ENCODE peak calls at places on chromosomes 3 and 15, in ten cellular contexts. One of them, this sample, is unnamed.

GRCh38 chr15:99454107-99454809 is 111.5 kb upstream of the MEF2A start:
- DNase-seq in upper lobe of right lung: no peak
- DNase-seq in Caco-2: no peak
- DNase-seq in mammary epithelial cell: no peak
- DNase-seq in thyroid gland: no peak
- DNase-seq in hepatocyte: no peak
- DNase-seq in HepG2: no peak
- DNase-seq in GM13976: peak; percentile 16
- DNase-seq in heart right ventricle: peak; percentile 8
- DNase-seq in fibroblast of pulmonary artery: no peak
- DNase-seq in this sample: no peak

GRCh38 chr15:73906346-73907017 is 19.8 kb upstream of the LOXL1 start:
- DNase-seq in HepG2: no peak
- DNase-seq in Caco-2: no peak
- DNase-seq in fibroblast of pulmonary artery: no peak
- DNase-seq in mammary epithelial cell: no peak
- DNase-seq in heart right ventricle: no peak
- DNase-seq in thyroid gland: no peak
- DNase-seq in hepatocyte: no peak
- DNase-seq in GM13976: no peak
- DNase-seq in upper lobe of right lung: no peak
- DNase-seq in this sample: no peak

GRCh38 chr3:30597131-30597768 is 9.2 kb upstream of the TGFBR2 start:
- DNase-seq in hepatocyte: peak; percentile 71
- DNase-seq in fibroblast of pulmonary artery: peak; percentile 88
- DNase-seq in HepG2: peak; percentile 99
- DNase-seq in upper lobe of right lung: no peak
- DNase-seq in heart right ventricle: no peak
- DNase-seq in mammary epithelial cell: peak; percentile 97
- DNase-seq in Caco-2: peak; percentile 79
- DNase-seq in thyroid gland: no peak
- DNase-seq in GM13976: no peak
- DNase-seq in this sample: no peak

GRCh38 chr3:32452009-32452408 is 50.6 kb downstream of the CMTM6 start:
- DNase-seq in mammary epithelial cell: no peak
- DNase-seq in upper lobe of right lung: no peak
- DNase-seq in Caco-2: no peak
- DNase-seq in HepG2: no peak
- DNase-seq in GM13976: no peak
- DNase-seq in fibroblast of pulmonary artery: no peak
- DNase-seq in thyroid gland: no peak
- DNase-seq in heart right ventricle: no peak
- DNase-seq in hepatocyte: no peak
- DNase-seq in this sample: no peak

GRCh38 chr3:149151843-149152242 is 22.4 kb downstream of the HPS3 start:
- DNase-seq in hepatocyte: no peak
- DNase-seq in mammary epithelial cell: peak; percentile 18
- DNase-seq in Caco-2: no peak
- DNase-seq in fibroblast of pulmonary artery: peak; percentile 59
- DNase-seq in thyroid gland: no peak
- DNase-seq in HepG2: no peak
- DNase-seq in heart right ventricle: no peak
- DNase-seq in GM13976: no peak
- DNase-seq in upper lobe of right lung: no peak
- DNase-seq in this sample: no peak

GRCh38 chr3:158668506-158668905 is 3.9 kb downstream of the LXN start:
- DNase-seq in HepG2: no peak
- DNase-seq in GM13976: no peak
- DNase-seq in mammary epithelial cell: no peak
- DNase-seq in thyroid gland: no peak
- DNase-seq in Caco-2: no peak
- DNase-seq in hepatocyte: no peak
- DNase-seq in heart right ventricle: no peak
- DNase-seq in fibroblast of pulmonary artery: peak; percentile 68
- DNase-seq in upper lobe of right lung: no peak
- DNase-seq in this sample: no peak

GRCh38 chr3:168341192-168341816 is 245.6 kb upstream of the GOLIM4 start:
- DNase-seq in GM13976: no peak
- DNase-seq in hepatocyte: peak; percentile 9
- DNase-seq in upper lobe of right lung: no peak
- DNase-seq in mammary epithelial cell: no peak
- DNase-seq in thyroid gland: no peak
- DNase-seq in heart right ventricle: no peak
- DNase-seq in Caco-2: no peak
- DNase-seq in fibroblast of pulmonary artery: peak; percentile 63
- DNase-seq in HepG2: no peak
- DNase-seq in this sample: no peak

GRCh38 chr3:39409514-39410136 is 3.1 kb downstream of the RPSA start:
- DNase-seq in hepatocyte: no peak
- DNase-seq in GM13976: no peak
- DNase-seq in thyroid gland: no peak
- DNase-seq in HepG2: no peak
- DNase-seq in upper lobe of right lung: no peak
- DNase-seq in fibroblast of pulmonary artery: no peak
- DNase-seq in mammary epithelial cell: no peak
- DNase-seq in Caco-2: no peak
- DNase-seq in heart right ventricle: no peak
- DNase-seq in this sample: no peak

GRCh38 chr15:66744610-66745279 is 42.7 kb downstream of the SMAD6 start:
- DNase-seq in mammary epithelial cell: no peak
- DNase-seq in fibroblast of pulmonary artery: no peak
- DNase-seq in thyroid gland: no peak
- DNase-seq in hepatocyte: no peak
- DNase-seq in upper lobe of right lung: peak; percentile 35
- DNase-seq in heart right ventricle: no peak
- DNase-seq in Caco-2: no peak
- DNase-seq in GM13976: no peak
- DNase-seq in HepG2: no peak
- DNase-seq in this sample: no peak

GRCh38 chr3:130841357-130841756 is 52.5 kb upstream of the ATP2C1 start:
- DNase-seq in heart right ventricle: no peak
- DNase-seq in upper lobe of right lung: no peak
- DNase-seq in Caco-2: no peak
- DNase-seq in mammary epithelial cell: peak; percentile 72
- DNase-seq in HepG2: no peak
- DNase-seq in fibroblast of pulmonary artery: no peak
- DNase-seq in thyroid gland: no peak
- DNase-seq in GM13976: peak; percentile 37
- DNase-seq in hepatocyte: no peak
- DNase-seq in this sample: no peak

DNA sequence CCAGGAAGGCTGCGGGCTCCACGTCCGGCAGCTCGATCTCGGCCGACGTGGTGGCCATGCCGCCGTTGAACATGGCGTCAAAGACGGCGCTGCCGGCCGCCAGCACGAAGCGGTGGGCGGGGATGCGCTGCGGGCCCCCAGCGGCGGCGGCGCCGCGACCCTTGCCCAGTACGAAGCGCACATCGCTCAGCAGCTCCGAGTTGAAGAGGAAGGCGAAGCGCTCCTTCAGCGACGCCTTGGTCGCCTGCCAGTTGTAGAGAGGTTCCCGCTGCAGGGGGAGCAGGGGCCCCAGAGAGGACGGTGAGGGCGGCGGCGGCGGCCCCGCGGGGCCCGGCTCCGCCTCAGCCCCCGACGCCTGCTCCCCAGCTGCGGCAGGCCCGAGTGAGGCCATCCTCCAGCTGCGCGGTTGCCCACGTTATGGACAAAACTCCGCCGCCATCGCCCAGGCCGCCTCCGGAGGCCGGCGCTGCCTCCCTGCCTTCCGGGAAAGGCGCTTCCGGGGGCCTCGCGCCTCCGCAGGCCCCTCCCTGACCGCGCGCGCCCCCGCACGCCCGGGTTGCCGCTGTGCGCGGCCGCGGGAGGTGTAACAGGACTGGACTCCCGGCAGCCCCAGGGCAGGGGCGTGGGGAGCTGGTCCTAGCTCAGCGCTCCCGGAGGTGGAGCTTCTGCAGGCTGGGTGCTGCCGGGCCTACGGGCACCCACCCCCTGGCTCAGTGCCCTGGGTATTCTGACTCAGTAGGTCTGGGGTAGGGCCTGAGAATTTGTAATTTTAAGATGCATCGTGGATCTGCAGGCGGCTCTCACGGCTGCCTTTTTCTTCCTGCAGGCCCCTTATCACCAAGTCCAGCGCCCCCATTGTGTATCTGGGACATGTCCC is at the start of gene BTBD1:
- DNase-seq in fibroblast of pulmonary artery: peak; percentile 97
- DNase-seq in Caco-2: peak; percentile 95
- DNase-seq in heart right ventricle: peak; percentile 93
- DNase-seq in upper lobe of right lung: peak; percentile 97
- DNase-seq in thyroid gland: peak; percentile 98
- DNase-seq in hepatocyte: peak; percentile 97
- DNase-seq in GM13976: peak; percentile 98
- DNase-seq in mammary epithelial cell: peak; percentile 97
- DNase-seq in HepG2: peak; percentile 84
- DNase-seq in this sample: peak; percentile 95
- TF ChIP-seq CTCF in fibroblast of pulmonary artery: peak; percentile 6
- TF ChIP-seq CTCF in Caco-2: no peak
- TF ChIP-seq CTCF in heart right ventricle: no peak
- TF ChIP-seq CTCF in upper lobe of right lung: peak; percentile 20
- TF ChIP-seq CTCF in thyroid gland: no peak
- TF ChIP-seq CTCF in hepatocyte: peak; percentile 19
- TF ChIP-seq CTCF in GM13976: no peak
- TF ChIP-seq CTCF in mammary epithelial cell: no peak
- TF ChIP-seq CTCF in HepG2: peak; percentile 42
- TF ChIP-seq CTCF in this sample: no peak

GRCh38 chr3:161366067-161366466 is 5.2 kb downstream of the SPTSSB start:
- DNase-seq in fibroblast of pulmonary artery: no peak
- DNase-seq in mammary epithelial cell: no peak
- DNase-seq in upper lobe of right lung: no peak
- DNase-seq in GM13976: no peak
- DNase-seq in HepG2: no peak
- DNase-seq in heart right ventricle: no peak
- DNase-seq in Caco-2: no peak
- DNase-seq in thyroid gland: no peak
- DNase-seq in hepatocyte: no peak
- DNase-seq in this sample: no peak

GRCh38 chr3:161369531-161369930 is 1.8 kb downstream of the SPTSSB start:
- DNase-seq in Caco-2: no peak
- DNase-seq in mammary epithelial cell: no peak
- DNase-seq in hepatocyte: no peak
- DNase-seq in GM13976: no peak
- DNase-seq in thyroid gland: no peak
- DNase-seq in fibroblast of pulmonary artery: no peak
- DNase-seq in upper lobe of right lung: no peak
- DNase-seq in heart right ventricle: no peak
- DNase-seq in HepG2: no peak
- DNase-seq in this sample: peak; percentile 3

GRCh38 chr3:161372321-161373260 is 1.3 kb upstream of the SPTSSB start:
- DNase-seq in thyroid gland: peak; percentile 11
- DNase-seq in fibroblast of pulmonary artery: no peak
- DNase-seq in hepatocyte: peak; percentile 42
- DNase-seq in GM13976: peak; percentile 41
- DNase-seq in mammary epithelial cell: peak; percentile 31
- DNase-seq in heart right ventricle: no peak
- DNase-seq in Caco-2: peak; percentile 64
- DNase-seq in HepG2: no peak
- DNase-seq in upper lobe of right lung: peak; percentile 63
- DNase-seq in this sample: peak; percentile 42

GRCh38 chr3:161371441-161372320 is at the start of gene SPTSSB:
- DNase-seq in thyroid gland: peak; percentile 6
- DNase-seq in heart right ventricle: peak; percentile 20
- DNase-seq in fibroblast of pulmonary artery: no peak
- DNase-seq in Caco-2: peak; percentile 91
- DNase-seq in GM13976: peak; percentile 48
- DNase-seq in hepatocyte: peak; percentile 79
- DNase-seq in mammary epithelial cell: peak; percentile 72
- DNase-seq in HepG2: peak; percentile 42
- DNase-seq in upper lobe of right lung: peak; percentile 69
- DNase-seq in this sample: peak; percentile 64
- TF ChIP-seq CTCF in thyroid gland: no peak
- TF ChIP-seq CTCF in heart right ventricle: no peak
- TF ChIP-seq CTCF in fibroblast of pulmonary artery: no peak
- TF ChIP-seq CTCF in Caco-2: peak; percentile 53
- TF ChIP-seq CTCF in GM13976: no peak
- TF ChIP-seq CTCF in hepatocyte: peak; percentile 34
- TF ChIP-seq CTCF in mammary epithelial cell: no peak
- TF ChIP-seq CTCF in HepG2: peak; percentile 63
- TF ChIP-seq CTCF in upper lobe of right lung: no peak
- TF ChIP-seq CTCF in this sample: no peak

GRCh38 chr3:55721716-55722484 is 234.8 kb upstream of the WNT5A start:
- DNase-seq in Caco-2: peak; percentile 31
- DNase-seq in HepG2: no peak
- DNase-seq in heart right ventricle: no peak
- DNase-seq in GM13976: peak; percentile 17
- DNase-seq in thyroid gland: no peak
- DNase-seq in upper lobe of right lung: no peak
- DNase-seq in fibroblast of pulmonary artery: peak; percentile 19
- DNase-seq in mammary epithelial cell: peak; percentile 27
- DNase-seq in hepatocyte: peak; percentile 56
- DNase-seq in this sample: peak; percentile 5
- TF ChIP-seq CTCF in Caco-2: peak; percentile 64
- TF ChIP-seq CTCF in HepG2: peak; percentile 20
- TF ChIP-seq CTCF in heart right ventricle: peak; percentile 33
- TF ChIP-seq CTCF in GM13976: peak; percentile 38
- TF ChIP-seq CTCF in thyroid gland: peak; percentile 30
- TF ChIP-seq CTCF in upper lobe of right lung: peak; percentile 52
- TF ChIP-seq CTCF in fibroblast of pulmonary artery: peak; percentile 37
- TF ChIP-seq CTCF in mammary epithelial cell: peak; percentile 73
- TF ChIP-seq CTCF in hepatocyte: peak; percentile 58
- TF ChIP-seq CTCF in this sample: no peak

GRCh38 chr3:134311693-134312071 is 61.0 kb upstream of the RYK start:
- DNase-seq in upper lobe of right lung: no peak
- DNase-seq in thyroid gland: no peak
- DNase-seq in HepG2: no peak
- DNase-seq in GM13976: no peak
- DNase-seq in heart right ventricle: no peak
- DNase-seq in hepatocyte: no peak
- DNase-seq in Caco-2: no peak
- DNase-seq in mammary epithelial cell: no peak
- DNase-seq in fibroblast of pulmonary artery: no peak
- DNase-seq in this sample: no peak

GRCh38 chr3:134313839-134314587 is 60.2 kb downstream of the AMOTL2 start:
- DNase-seq in upper lobe of right lung: no peak
- DNase-seq in mammary epithelial cell: no peak
- DNase-seq in thyroid gland: peak; percentile 2
- DNase-seq in heart right ventricle: no peak
- DNase-seq in fibroblast of pulmonary artery: no peak
- DNase-seq in hepatocyte: no peak
- DNase-seq in HepG2: peak; percentile 27
- DNase-seq in GM13976: no peak
- DNase-seq in Caco-2: no peak
- DNase-seq in this sample: no peak

GRCh38 chr3:134312072-134312872 is 61.6 kb upstream of the RYK start:
- DNase-seq in GM13976: peak; percentile 50
- DNase-seq in Caco-2: no peak
- DNase-seq in fibroblast of pulmonary artery: no peak
- DNase-seq in upper lobe of right lung: peak; percentile 83
- DNase-seq in HepG2: no peak
- DNase-seq in thyroid gland: peak; percentile 84
- DNase-seq in mammary epithelial cell: peak; percentile 77
- DNase-seq in hepatocyte: no peak
- DNase-seq in heart right ventricle: no peak
- DNase-seq in this sample: peak; percentile 11

GRCh38 chr3:134314588-134315285 is 59.5 kb downstream of the AMOTL2 start:
- DNase-seq in HepG2: no peak
- DNase-seq in GM13976: no peak
- DNase-seq in hepatocyte: no peak
- DNase-seq in upper lobe of right lung: no peak
- DNase-seq in heart right ventricle: peak; percentile 11
- DNase-seq in mammary epithelial cell: no peak
- DNase-seq in Caco-2: no peak
- DNase-seq in thyroid gland: peak; percentile 2
- DNase-seq in fibroblast of pulmonary artery: no peak
- DNase-seq in this sample: no peak

GRCh38 chr3:134312873-134313838 is 61.1 kb downstream of the AMOTL2 start:
- DNase-seq in fibroblast of pulmonary artery: peak; percentile 87
- DNase-seq in thyroid gland: peak; percentile 83
- DNase-seq in GM13976: peak; percentile 47
- DNase-seq in hepatocyte: peak; percentile 81
- DNase-seq in HepG2: peak; percentile 62
- DNase-seq in Caco-2: peak; percentile 35
- DNase-seq in upper lobe of right lung: peak; percentile 88
- DNase-seq in mammary epithelial cell: no peak
- DNase-seq in heart right ventricle: peak; percentile 62
- DNase-seq in this sample: no peak
- TF ChIP-seq CTCF in fibroblast of pulmonary artery: peak; percentile 24
- TF ChIP-seq CTCF in thyroid gland: no peak
- TF ChIP-seq CTCF in GM13976: no peak
- TF ChIP-seq CTCF in hepatocyte: peak; percentile 62
- TF ChIP-seq CTCF in HepG2: peak; percentile 49
- TF ChIP-seq CTCF in Caco-2: no peak
- TF ChIP-seq CTCF in upper lobe of right lung: peak; percentile 40
- TF ChIP-seq CTCF in mammary epithelial cell: no peak
- TF ChIP-seq CTCF in heart right ventricle: peak; percentile 38
- TF ChIP-seq CTCF in this sample: peak; percentile 13